ENCODE peak calls at places on chromosomes 16 and 17, in seven cellular contexts. K is NCI-H2081, V is HT-29, E is KBM-7, X is skeletal muscle cell, F is frontal cortex, G is iris pigment epithelial cell. H is an unnamed sample.

GRCh38 chr16:58628845-58629680 is 563 bp downstream of the CNOT1 start:
- DNase-seq in E (peak), V (peak), F (no peak), K (no peak), X (no peak), G (peak), H (peak)

GRCh38 chr16:56350491-56351405 is 74.6 kb downstream of the AMFR start:
- DNase-seq in E (no peak), V (no peak), K (no peak), X (no peak), G (no peak), F (no peak), H (no peak)

GRCh38 chr17:70775667-70776066 is 606.3 kb downstream of the KCNJ2 start:
- DNase-seq in V (peak), G (no peak), X (peak), K (no peak), E (no peak), F (no peak), H (no peak)

GRCh38 chr16:88804552-88805339 is 1.2 kb downstream of the CDT1 start:
- DNase-seq in K (peak), F (no peak), V (peak), E (no peak), X (no peak), G (no peak), H (peak)

GRCh38 chr17:53516643-53517042 is 306.1 kb upstream of the KIF2B start:
- DNase-seq in K (no peak), F (no peak), V (peak), X (no peak), E (peak), G (peak), H (no peak)

GRCh38 chr17:56648814-56649213 is 55.3 kb downstream of the NOG start:
- DNase-seq in G (no peak), E (no peak), X (no peak), V (no peak), K (no peak), F (no peak), H (no peak)

GRCh38 chr16:16167927-16168326 is 55.4 kb downstream of the ABCC6 start:
- DNase-seq in G (no peak), X (no peak), V (no peak), K (no peak), E (no peak), F (no peak), H (no peak)

GRCh38 chr17:42182927-42183734 is 2.1 kb downstream of the HCRT start:
- DNase-seq in F (no peak), K (no peak), G (peak), X (no peak), V (no peak), E (no peak), H (no peak)

GRCh38 chr17:28953444-28954118 is 2.3 kb upstream of the PHF12 start:
- DNase-seq in X (no peak), E (peak), G (peak), K (no peak), F (no peak), V (peak), H (peak)

GRCh38 chr16:22419908-22420307 is 45.5 kb upstream of the CDR2 start:
- DNase-seq in E (no peak), F (no peak), X (no peak), V (no peak), K (no peak), G (no peak), H (no peak)

GRCh38 chr17:82237083-82237745 is 8.4 kb downstream of the SLC16A3 start:
- DNase-seq in G (no peak), E (no peak), X (no peak), K (no peak), F (no peak), V (no peak), H (peak)

GRCh38 chr17:79202476-79202875 is 127.9 kb downstream of the ENGASE start:
- DNase-seq in X (peak), G (no peak), K (no peak), E (no peak), V (no peak), F (no peak), H (no peak)

GRCh38 chr17:68382582-68383085 is 74.7 kb downstream of the WIPI1 start:
- DNase-seq in F (no peak), E (no peak), G (peak), V (peak), K (no peak), X (no peak), H (peak)

GRCh38 chr17:34993031-34993430 is 12.7 kb downstream of the LIG3 start:
- DNase-seq in X (no peak), F (no peak), E (no peak), V (no peak), K (no peak), G (no peak), H (no peak)

GRCh38 chr17:17730250-17730935 is 49.1 kb downstream of the RAI1 start:
- DNase-seq in X (no peak), E (no peak), K (no peak), G (no peak), V (no peak), F (no peak), H (no peak)

GRCh38 chr16:4032768-4033167 is 83.5 kb downstream of the ADCY9 start:
- DNase-seq in K (no peak), X (no peak), E (peak), G (no peak), V (peak), F (no peak), H (no peak)

GRCh38 chr17:10668771-10669170 is 11.7 kb upstream of the MYH3 start:
- DNase-seq in V (no peak), F (no peak), E (no peak), K (no peak), G (peak), X (no peak), H (no peak)

GRCh38 chr16:86063696-86064405 is 164.9 kb downstream of the IRF8 start:
- DNase-seq in K (no peak), X (no peak), V (no peak), F (no peak), E (no peak), G (no peak), H (no peak)

H was measured in H9.